ENCODE peak calls at places on chromosomes 6 and 20, in ten cellular contexts. One of them, this sample, is unnamed.

GRCh38 chr6:169966312-169967181 is 215.1 kb downstream of the ERMARD start:
- DNase-seq in AG10803: no peak
- DNase-seq in HCT116: no peak
- DNase-seq in OCI-LY7: no peak
- DNase-seq in heart right ventricle: no peak
- DNase-seq in mammary epithelial cell: no peak
- DNase-seq in RWPE2: no peak
- DNase-seq in GM12864: no peak
- DNase-seq in fibroblast of pulmonary artery: no peak
- DNase-seq in endodermal cell: peak
- DNase-seq in this sample: no peak

GRCh38 chr20:43925215-43925614 is 10.6 kb downstream of the TOX2 start:
- DNase-seq in AG10803: no peak
- DNase-seq in HCT116: no peak
- DNase-seq in OCI-LY7: no peak
- DNase-seq in heart right ventricle: no peak
- DNase-seq in mammary epithelial cell: no peak
- DNase-seq in RWPE2: peak
- DNase-seq in GM12864: peak
- DNase-seq in fibroblast of pulmonary artery: no peak
- DNase-seq in endodermal cell: no peak
- DNase-seq in this sample: no peak

GRCh38 chr20:64142546-64142945 is 21.7 kb upstream of the MYT1 start:
- DNase-seq in AG10803: no peak
- DNase-seq in HCT116: no peak
- DNase-seq in OCI-LY7: no peak
- DNase-seq in heart right ventricle: no peak
- DNase-seq in mammary epithelial cell: no peak
- DNase-seq in RWPE2: peak
- DNase-seq in GM12864: no peak
- DNase-seq in fibroblast of pulmonary artery: no peak
- DNase-seq in endodermal cell: no peak
- DNase-seq in this sample: no peak

GRCh38 chr6:141562181-141562800 is 570.4 kb upstream of the GJE1 start:
- DNase-seq in AG10803: peak
- DNase-seq in HCT116: no peak
- DNase-seq in OCI-LY7: no peak
- DNase-seq in heart right ventricle: peak
- DNase-seq in mammary epithelial cell: no peak
- DNase-seq in RWPE2: no peak
- DNase-seq in GM12864: no peak
- DNase-seq in fibroblast of pulmonary artery: no peak
- DNase-seq in endodermal cell: peak
- DNase-seq in this sample: peak

GRCh38 chr6:126100386-126100785 is 114.0 kb downstream of the TRMT11 start:
- DNase-seq in AG10803: no peak
- DNase-seq in HCT116: no peak
- DNase-seq in OCI-LY7: no peak
- DNase-seq in heart right ventricle: no peak
- DNase-seq in mammary epithelial cell: peak
- DNase-seq in RWPE2: no peak
- DNase-seq in GM12864: no peak
- DNase-seq in fibroblast of pulmonary artery: no peak
- DNase-seq in endodermal cell: no peak
- DNase-seq in this sample: no peak

GRCh38 chr6:158050955-158051354 is 69.3 kb downstream of the SYNJ2 start:
- DNase-seq in AG10803: peak
- DNase-seq in HCT116: no peak
- DNase-seq in OCI-LY7: no peak
- DNase-seq in heart right ventricle: no peak
- DNase-seq in mammary epithelial cell: peak
- DNase-seq in RWPE2: no peak
- DNase-seq in GM12864: no peak
- DNase-seq in fibroblast of pulmonary artery: no peak
- DNase-seq in endodermal cell: no peak
- DNase-seq in this sample: no peak

GRCh38 chr20:25280574-25281535 is 33.0 kb downstream of the PYGB start:
- DNase-seq in AG10803: no peak
- DNase-seq in HCT116: no peak
- DNase-seq in OCI-LY7: no peak
- DNase-seq in heart right ventricle: peak
- DNase-seq in mammary epithelial cell: no peak
- DNase-seq in RWPE2: peak
- DNase-seq in GM12864: no peak
- DNase-seq in fibroblast of pulmonary artery: no peak
- DNase-seq in endodermal cell: no peak
- DNase-seq in this sample: no peak

GRCh38 chr20:32607727-32608663 is 22.9 kb upstream of the NOL4L start:
- DNase-seq in AG10803: no peak
- DNase-seq in HCT116: no peak
- DNase-seq in OCI-LY7: no peak
- DNase-seq in heart right ventricle: no peak
- DNase-seq in mammary epithelial cell: no peak
- DNase-seq in RWPE2: peak
- DNase-seq in GM12864: no peak
- DNase-seq in fibroblast of pulmonary artery: no peak
- DNase-seq in endodermal cell: no peak
- DNase-seq in this sample: no peak

DNA sequence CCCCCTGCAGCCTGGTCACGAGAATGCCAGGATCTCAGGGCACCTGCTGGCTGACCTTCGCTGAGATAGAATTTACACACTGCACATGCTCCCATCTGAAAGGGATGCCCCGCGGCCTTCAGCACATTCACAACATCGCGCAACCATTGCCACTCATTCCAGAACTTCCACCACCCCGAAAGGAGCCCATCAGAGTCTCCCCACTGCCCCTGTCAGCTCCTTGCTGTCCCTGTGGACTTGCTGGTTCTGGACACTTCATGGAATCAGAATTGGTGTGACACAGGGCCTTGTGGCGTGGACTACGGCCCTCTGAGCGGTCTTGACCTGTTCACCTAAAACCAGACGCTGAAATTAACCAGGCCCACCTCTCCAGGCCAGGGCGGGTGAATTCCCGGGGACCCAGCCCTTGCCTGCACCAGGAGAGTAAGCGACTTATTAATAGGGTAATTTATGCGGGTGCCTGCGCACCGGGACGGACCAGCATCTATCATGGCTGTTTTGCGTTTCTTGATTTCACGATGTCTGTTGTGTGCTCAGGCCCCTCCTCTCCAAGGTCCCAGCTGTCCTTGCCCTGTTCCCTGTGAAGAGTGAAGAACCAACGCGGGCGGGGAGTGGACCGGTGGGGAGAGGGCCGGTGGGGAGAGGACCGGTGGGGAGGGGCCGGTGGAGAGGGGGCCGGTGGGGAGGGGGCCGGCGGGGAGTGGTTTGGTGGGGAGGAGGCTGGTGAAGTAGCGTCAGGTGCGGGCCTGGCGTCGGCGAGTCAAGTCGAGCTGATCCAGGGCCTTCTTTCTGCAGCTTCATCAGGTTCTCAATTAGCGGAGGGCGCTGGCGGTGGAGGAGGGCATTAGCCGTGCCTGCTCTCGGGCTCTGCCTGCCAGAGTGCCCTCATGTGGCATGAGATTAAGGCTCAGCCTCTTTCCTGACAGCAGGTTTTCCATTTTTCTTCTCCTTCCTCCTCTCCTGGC is 20.9 kb upstream of the BHLHE23 start:
- DNase-seq in AG10803: no peak
- DNase-seq in HCT116: no peak
- DNase-seq in OCI-LY7: peak
- DNase-seq in heart right ventricle: no peak
- DNase-seq in mammary epithelial cell: no peak
- DNase-seq in RWPE2: peak
- DNase-seq in GM12864: no peak
- DNase-seq in fibroblast of pulmonary artery: no peak
- DNase-seq in endodermal cell: no peak
- DNase-seq in this sample: no peak
- TF ChIP-seq CTCF in AG10803: no peak
- TF ChIP-seq CTCF in HCT116: no peak
- TF ChIP-seq CTCF in OCI-LY7: no peak
- TF ChIP-seq CTCF in heart right ventricle: no peak
- TF ChIP-seq CTCF in mammary epithelial cell: peak
- TF ChIP-seq CTCF in RWPE2: no peak
- TF ChIP-seq CTCF in GM12864: peak
- TF ChIP-seq CTCF in fibroblast of pulmonary artery: no peak
- TF ChIP-seq CTCF in endodermal cell: no peak
- TF ChIP-seq CTCF in this sample: no peak

DNA sequence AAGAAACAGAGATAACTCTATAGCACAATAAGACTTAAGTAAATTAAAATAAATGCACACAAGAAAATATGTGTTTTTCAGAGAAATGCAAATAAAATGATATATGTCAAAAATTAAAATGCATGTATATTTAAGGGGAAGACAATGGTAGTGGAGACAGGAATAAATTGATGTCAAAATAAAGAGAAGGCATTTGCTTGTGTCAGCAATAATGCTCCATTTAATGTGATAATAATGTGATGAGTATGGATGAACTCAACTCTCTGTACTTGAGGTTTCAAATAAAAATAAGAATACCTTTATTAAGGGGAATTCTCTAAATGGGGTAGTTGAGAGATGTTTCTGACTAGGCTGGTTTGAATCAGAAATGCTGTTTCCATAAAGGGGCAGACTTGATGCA is 45.7 kb upstream of the BCKDHB start:
- DNase-seq in AG10803: no peak
- DNase-seq in HCT116: no peak
- DNase-seq in OCI-LY7: no peak
- DNase-seq in heart right ventricle: no peak
- DNase-seq in mammary epithelial cell: no peak
- DNase-seq in RWPE2: no peak
- DNase-seq in GM12864: no peak
- DNase-seq in fibroblast of pulmonary artery: no peak
- DNase-seq in endodermal cell: no peak
- DNase-seq in this sample: no peak
- TF ChIP-seq CTCF in AG10803: no peak
- TF ChIP-seq CTCF in HCT116: no peak
- TF ChIP-seq CTCF in OCI-LY7: no peak
- TF ChIP-seq CTCF in heart right ventricle: no peak
- TF ChIP-seq CTCF in mammary epithelial cell: no peak
- TF ChIP-seq CTCF in RWPE2: no peak
- TF ChIP-seq CTCF in GM12864: no peak
- TF ChIP-seq CTCF in fibroblast of pulmonary artery: no peak
- TF ChIP-seq CTCF in endodermal cell: no peak
- TF ChIP-seq CTCF in this sample: no peak

DNA sequence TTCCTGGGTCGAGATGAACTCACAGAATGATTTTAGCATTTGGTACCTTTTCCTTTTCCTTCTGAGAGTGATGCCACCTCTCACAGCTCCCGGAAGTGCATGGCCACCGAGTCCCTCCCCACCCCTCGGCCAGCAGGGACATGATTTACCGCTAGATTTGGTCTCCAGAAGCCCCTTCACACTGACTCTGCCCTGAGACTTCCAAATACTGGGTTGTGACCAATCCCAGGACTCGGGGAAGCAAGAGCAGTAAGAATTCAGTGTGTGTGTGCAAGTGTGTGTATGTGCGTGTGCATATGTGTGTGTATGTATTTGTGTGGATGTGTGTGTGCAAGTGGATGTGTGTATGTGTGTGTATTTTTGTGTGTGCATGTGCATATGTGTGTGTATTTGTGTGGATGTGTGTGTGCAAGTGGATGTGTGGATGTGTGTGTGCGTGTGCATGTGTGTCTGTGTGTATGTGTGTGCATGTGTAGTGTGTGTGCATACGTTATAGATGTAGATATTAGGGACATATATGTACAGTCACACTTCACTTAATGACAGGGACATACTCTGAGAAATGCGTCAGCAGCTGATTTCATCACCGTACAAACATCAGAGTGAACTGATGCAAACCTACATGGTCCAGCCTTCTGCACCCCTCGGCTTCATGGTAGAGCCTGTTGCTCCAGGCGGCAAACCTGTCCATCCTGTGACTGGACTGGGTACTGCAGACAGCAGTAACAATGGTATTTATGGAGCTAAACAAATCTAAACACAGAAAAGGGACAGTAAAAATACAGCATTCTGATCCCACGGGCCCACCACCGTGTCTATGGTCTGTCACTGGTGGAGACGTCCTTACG is 374.5 kb downstream of the TAF4 start:
- DNase-seq in AG10803: no peak
- DNase-seq in HCT116: no peak
- DNase-seq in OCI-LY7: no peak
- DNase-seq in heart right ventricle: no peak
- DNase-seq in mammary epithelial cell: no peak
- DNase-seq in RWPE2: no peak
- DNase-seq in GM12864: no peak
- DNase-seq in fibroblast of pulmonary artery: no peak
- DNase-seq in endodermal cell: no peak
- DNase-seq in this sample: no peak
- TF ChIP-seq CTCF in AG10803: no peak
- TF ChIP-seq CTCF in HCT116: no peak
- TF ChIP-seq CTCF in OCI-LY7: no peak
- TF ChIP-seq CTCF in heart right ventricle: no peak
- TF ChIP-seq CTCF in mammary epithelial cell: no peak
- TF ChIP-seq CTCF in RWPE2: no peak
- TF ChIP-seq CTCF in GM12864: no peak
- TF ChIP-seq CTCF in fibroblast of pulmonary artery: no peak
- TF ChIP-seq CTCF in endodermal cell: no peak
- TF ChIP-seq CTCF in this sample: no peak

DNA sequence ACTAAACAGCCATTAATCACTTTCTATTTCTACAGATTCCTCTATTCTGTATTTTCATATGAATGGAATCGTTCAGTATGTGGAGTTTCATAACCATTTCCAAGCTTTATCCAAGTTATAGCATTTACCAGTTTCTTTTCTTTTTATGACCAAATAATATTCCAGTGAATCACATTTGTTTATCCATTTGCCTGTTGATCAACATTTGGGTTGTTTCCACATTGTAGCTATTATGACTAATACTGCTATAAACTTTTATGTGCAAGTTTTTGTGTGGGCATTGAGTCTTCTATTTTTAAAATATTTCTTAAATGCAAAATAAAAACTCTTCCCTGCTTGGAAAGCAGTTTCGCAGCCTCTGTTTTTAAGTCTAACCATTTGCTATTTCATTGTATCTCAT is 336.4 kb upstream of the OPRM1 start:
- DNase-seq in AG10803: no peak
- DNase-seq in HCT116: no peak
- DNase-seq in OCI-LY7: no peak
- DNase-seq in heart right ventricle: no peak
- DNase-seq in mammary epithelial cell: no peak
- DNase-seq in RWPE2: no peak
- DNase-seq in GM12864: no peak
- DNase-seq in fibroblast of pulmonary artery: no peak
- DNase-seq in endodermal cell: no peak
- DNase-seq in this sample: no peak
- TF ChIP-seq CTCF in AG10803: no peak
- TF ChIP-seq CTCF in HCT116: no peak
- TF ChIP-seq CTCF in OCI-LY7: no peak
- TF ChIP-seq CTCF in heart right ventricle: no peak
- TF ChIP-seq CTCF in mammary epithelial cell: no peak
- TF ChIP-seq CTCF in RWPE2: no peak
- TF ChIP-seq CTCF in GM12864: no peak
- TF ChIP-seq CTCF in fibroblast of pulmonary artery: no peak
- TF ChIP-seq CTCF in endodermal cell: no peak
- TF ChIP-seq CTCF in this sample: no peak

This sample was measured in nephron progenitor cell.